ENCODE peak calls at places on chromosomes 11 and 22, in seven cellular contexts. One of them, this sample, is unnamed.

GRCh38 chr22:27980424-27981148 is 61.5 kb upstream of the PITPNB start:
- DNase-seq in fibroblast of pulmonary artery: no peak
- DNase-seq in stimulated activated CD4-positive, alpha-beta T cell treated with anti-CD3 and anti-CD28 coated beads, Interleukin-2, amount 100 ng/mL, for 4 hours: no peak
- DNase-seq in Kasumi-1: no peak
- DNase-seq in lower leg skin: no peak
- DNase-seq in heart right ventricle: no peak
- DNase-seq in esophagus squamous epithelium: no peak
- DNase-seq in this sample: no peak

GRCh38 chr11:831132-831864 is 1.5 kb upstream of the CD151 start:
- DNase-seq in heart right ventricle: no peak
- DNase-seq in lower leg skin: no peak
- DNase-seq in Kasumi-1: no peak
- DNase-seq in fibroblast of pulmonary artery: no peak
- DNase-seq in stimulated activated CD4-positive, alpha-beta T cell treated with anti-CD3 and anti-CD28 coated beads, Interleukin-2, amount 100 ng/mL, for 4 hours: no peak
- DNase-seq in esophagus squamous epithelium: no peak
- DNase-seq in this sample: no peak

GRCh38 chr11:3213659-3214419 is 4.8 kb downstream of the MRGPRG start:
- DNase-seq in stimulated activated CD4-positive, alpha-beta T cell treated with anti-CD3 and anti-CD28 coated beads, Interleukin-2, amount 100 ng/mL, for 4 hours: no peak
- DNase-seq in fibroblast of pulmonary artery: no peak
- DNase-seq in lower leg skin: no peak
- DNase-seq in esophagus squamous epithelium: no peak
- DNase-seq in heart right ventricle: no peak
- DNase-seq in Kasumi-1: no peak
- DNase-seq in this sample: no peak

GRCh38 chr22:37924386-37925065 is 18.4 kb downstream of the MICALL1 start:
- DNase-seq in lower leg skin: no peak
- DNase-seq in heart right ventricle: no peak
- DNase-seq in stimulated activated CD4-positive, alpha-beta T cell treated with anti-CD3 and anti-CD28 coated beads, Interleukin-2, amount 100 ng/mL, for 4 hours: no peak
- DNase-seq in Kasumi-1: no peak
- DNase-seq in esophagus squamous epithelium: no peak
- DNase-seq in fibroblast of pulmonary artery: no peak
- DNase-seq in this sample: no peak

GRCh38 chr11:46222485-46223251 is 54.8 kb upstream of the CREB3L1 start:
- DNase-seq in Kasumi-1: no peak
- DNase-seq in lower leg skin: no peak
- DNase-seq in fibroblast of pulmonary artery: no peak
- DNase-seq in heart right ventricle: no peak
- DNase-seq in stimulated activated CD4-positive, alpha-beta T cell treated with anti-CD3 and anti-CD28 coated beads, Interleukin-2, amount 100 ng/mL, for 4 hours: no peak
- DNase-seq in esophagus squamous epithelium: no peak
- DNase-seq in this sample: no peak

GRCh38 chr11:13685461-13686108 is 17.1 kb downstream of the FAR1 start:
- DNase-seq in heart right ventricle: peak
- DNase-seq in esophagus squamous epithelium: no peak
- DNase-seq in stimulated activated CD4-positive, alpha-beta T cell treated with anti-CD3 and anti-CD28 coated beads, Interleukin-2, amount 100 ng/mL, for 4 hours: no peak
- DNase-seq in fibroblast of pulmonary artery: peak
- DNase-seq in Kasumi-1: peak
- DNase-seq in lower leg skin: no peak
- DNase-seq in this sample: no peak

GRCh38 chr22:46909237-46910030 is 147.0 kb downstream of the TBC1D22A start:
- DNase-seq in fibroblast of pulmonary artery: no peak
- DNase-seq in Kasumi-1: no peak
- DNase-seq in lower leg skin: no peak
- DNase-seq in heart right ventricle: no peak
- DNase-seq in esophagus squamous epithelium: no peak
- DNase-seq in stimulated activated CD4-positive, alpha-beta T cell treated with anti-CD3 and anti-CD28 coated beads, Interleukin-2, amount 100 ng/mL, for 4 hours: no peak
- DNase-seq in this sample: no peak

GRCh38 chr11:63673579-63673978 is 2.4 kb upstream of the ATL3 start:
- DNase-seq in heart right ventricle: no peak
- DNase-seq in esophagus squamous epithelium: no peak
- DNase-seq in stimulated activated CD4-positive, alpha-beta T cell treated with anti-CD3 and anti-CD28 coated beads, Interleukin-2, amount 100 ng/mL, for 4 hours: no peak
- DNase-seq in Kasumi-1: no peak
- DNase-seq in lower leg skin: no peak
- DNase-seq in fibroblast of pulmonary artery: no peak
- DNase-seq in this sample: no peak

GRCh38 chr11:98616256-98616655 is 404.5 kb upstream of the CNTN5 start:
- DNase-seq in lower leg skin: no peak
- DNase-seq in stimulated activated CD4-positive, alpha-beta T cell treated with anti-CD3 and anti-CD28 coated beads, Interleukin-2, amount 100 ng/mL, for 4 hours: no peak
- DNase-seq in heart right ventricle: no peak
- DNase-seq in fibroblast of pulmonary artery: peak
- DNase-seq in esophagus squamous epithelium: no peak
- DNase-seq in Kasumi-1: no peak
- DNase-seq in this sample: no peak

GRCh38 chr11:2585566-2586090 is 114.2 kb downstream of the KCNQ1OT1 start:
- DNase-seq in esophagus squamous epithelium: no peak
- DNase-seq in Kasumi-1: no peak
- DNase-seq in heart right ventricle: no peak
- DNase-seq in fibroblast of pulmonary artery: no peak
- DNase-seq in lower leg skin: no peak
- DNase-seq in stimulated activated CD4-positive, alpha-beta T cell treated with anti-CD3 and anti-CD28 coated beads, Interleukin-2, amount 100 ng/mL, for 4 hours: no peak
- DNase-seq in this sample: no peak

GRCh38 chr11:129803533-129803932 is 12.1 kb upstream of the TMEM45B start:
- DNase-seq in fibroblast of pulmonary artery: no peak
- DNase-seq in esophagus squamous epithelium: no peak
- DNase-seq in lower leg skin: no peak
- DNase-seq in Kasumi-1: no peak
- DNase-seq in stimulated activated CD4-positive, alpha-beta T cell treated with anti-CD3 and anti-CD28 coated beads, Interleukin-2, amount 100 ng/mL, for 4 hours: no peak
- DNase-seq in heart right ventricle: no peak
- DNase-seq in this sample: no peak

GRCh38 chr22:45889093-45889538 is 87.8 kb downstream of the WNT7B start:
- DNase-seq in stimulated activated CD4-positive, alpha-beta T cell treated with anti-CD3 and anti-CD28 coated beads, Interleukin-2, amount 100 ng/mL, for 4 hours: no peak
- DNase-seq in esophagus squamous epithelium: no peak
- DNase-seq in heart right ventricle: no peak
- DNase-seq in Kasumi-1: no peak
- DNase-seq in lower leg skin: no peak
- DNase-seq in fibroblast of pulmonary artery: no peak
- DNase-seq in this sample: no peak

GRCh38 chr11:85898456-85898855 is 43.3 kb downstream of the CCDC83 start:
- DNase-seq in heart right ventricle: no peak
- DNase-seq in Kasumi-1: no peak
- DNase-seq in stimulated activated CD4-positive, alpha-beta T cell treated with anti-CD3 and anti-CD28 coated beads, Interleukin-2, amount 100 ng/mL, for 4 hours: no peak
- DNase-seq in fibroblast of pulmonary artery: no peak
- DNase-seq in lower leg skin: no peak
- DNase-seq in esophagus squamous epithelium: no peak
- DNase-seq in this sample: no peak

GRCh38 chr11:8261921-8262551 is 1.6 kb downstream of the LMO1 start:
- DNase-seq in lower leg skin: no peak
- DNase-seq in fibroblast of pulmonary artery: no peak
- DNase-seq in heart right ventricle: no peak
- DNase-seq in Kasumi-1: no peak
- DNase-seq in esophagus squamous epithelium: no peak
- DNase-seq in stimulated activated CD4-positive, alpha-beta T cell treated with anti-CD3 and anti-CD28 coated beads, Interleukin-2, amount 100 ng/mL, for 4 hours: no peak
- DNase-seq in this sample: no peak

GRCh38 chr11:114400974-114401223 is 433 bp downstream of the RBM7 start:
- DNase-seq in heart right ventricle: no peak
- DNase-seq in stimulated activated CD4-positive, alpha-beta T cell treated with anti-CD3 and anti-CD28 coated beads, Interleukin-2, amount 100 ng/mL, for 4 hours: no peak
- DNase-seq in Kasumi-1: no peak
- DNase-seq in lower leg skin: no peak
- DNase-seq in fibroblast of pulmonary artery: no peak
- DNase-seq in esophagus squamous epithelium: no peak
- DNase-seq in this sample: no peak

GRCh38 chr11:105456950-105457349 is 152.9 kb upstream of the GRIA4 start:
- DNase-seq in stimulated activated CD4-positive, alpha-beta T cell treated with anti-CD3 and anti-CD28 coated beads, Interleukin-2, amount 100 ng/mL, for 4 hours: no peak
- DNase-seq in esophagus squamous epithelium: no peak
- DNase-seq in heart right ventricle: no peak
- DNase-seq in lower leg skin: no peak
- DNase-seq in Kasumi-1: no peak
- DNase-seq in fibroblast of pulmonary artery: no peak
- DNase-seq in this sample: no peak

GRCh38 chr11:14587203-14587602 is 56.4 kb upstream of the PDE3B start:
- DNase-seq in esophagus squamous epithelium: no peak
- DNase-seq in heart right ventricle: no peak
- DNase-seq in stimulated activated CD4-positive, alpha-beta T cell treated with anti-CD3 and anti-CD28 coated beads, Interleukin-2, amount 100 ng/mL, for 4 hours: no peak
- DNase-seq in fibroblast of pulmonary artery: peak
- DNase-seq in Kasumi-1: peak
- DNase-seq in lower leg skin: no peak
- DNase-seq in this sample: no peak

GRCh38 chr11:114321621-114322257 is 25.5 kb downstream of the NNMT start:
- DNase-seq in heart right ventricle: no peak
- DNase-seq in fibroblast of pulmonary artery: peak
- DNase-seq in stimulated activated CD4-positive, alpha-beta T cell treated with anti-CD3 and anti-CD28 coated beads, Interleukin-2, amount 100 ng/mL, for 4 hours: no peak
- DNase-seq in esophagus squamous epithelium: no peak
- DNase-seq in lower leg skin: no peak
- DNase-seq in Kasumi-1: no peak
- DNase-seq in this sample: no peak

GRCh38 chr22:28810839-28811491 is 10.6 kb upstream of the XBP1 start:
- DNase-seq in Kasumi-1: peak
- DNase-seq in fibroblast of pulmonary artery: peak
- DNase-seq in lower leg skin: no peak
- DNase-seq in stimulated activated CD4-positive, alpha-beta T cell treated with anti-CD3 and anti-CD28 coated beads, Interleukin-2, amount 100 ng/mL, for 4 hours: peak
- DNase-seq in heart right ventricle: peak
- DNase-seq in esophagus squamous epithelium: no peak
- DNase-seq in this sample: no peak

GRCh38 chr11:112096194-112096593 is 9.5 kb downstream of the SDHD start:
- DNase-seq in Kasumi-1: no peak
- DNase-seq in esophagus squamous epithelium: no peak
- DNase-seq in lower leg skin: no peak
- DNase-seq in heart right ventricle: no peak
- DNase-seq in fibroblast of pulmonary artery: no peak
- DNase-seq in stimulated activated CD4-positive, alpha-beta T cell treated with anti-CD3 and anti-CD28 coated beads, Interleukin-2, amount 100 ng/mL, for 4 hours: no peak
- DNase-seq in this sample: no peak

GRCh38 chr11:35348898-35349687 is 70.3 kb downstream of the SLC1A2 start:
- DNase-seq in Kasumi-1: no peak
- DNase-seq in lower leg skin: no peak
- DNase-seq in esophagus squamous epithelium: no peak
- DNase-seq in heart right ventricle: no peak
- DNase-seq in stimulated activated CD4-positive, alpha-beta T cell treated with anti-CD3 and anti-CD28 coated beads, Interleukin-2, amount 100 ng/mL, for 4 hours: no peak
- DNase-seq in fibroblast of pulmonary artery: no peak
- DNase-seq in this sample: no peak

This sample was measured in breast epithelium.